ENCODE peak calls at places on chromosome 2, in eight cellular contexts. P, D, F, G, R, I, K and E are unnamed samples.

GRCh38 chr2:237446333-237446654 is 32.3 kb upstream of the COL6A3 start:
- DNase-seq in K (no peak), R (no peak), P (no peak), F (no peak), G (no peak), I (no peak), D (no peak), E (no peak)

GRCh38 chr2:133266075-133266925 is 302.0 kb downstream of the NCKAP5 start:
- DNase-seq in D (peak; percentile 16), R (peak; percentile 60), I (no peak), P (no peak), F (no peak), K (no peak), G (peak; percentile 29), E (no peak)

GRCh38 chr2:20593072-20594034 is 57.5 kb downstream of the HS1BP3 start:
- DNase-seq in D (no peak), P (peak; percentile 42), G (peak; percentile 91), I (peak; percentile 64), F (peak; percentile 100), K (peak; percentile 84), R (peak; percentile 8), E (peak; percentile 90)

GRCh38 chr2:176562359-176563043 is 293.3 kb downstream of the MTX2 start:
- DNase-seq in D (no peak), P (no peak), R (no peak), G (peak; percentile 90), I (no peak), F (no peak), K (peak; percentile 36), E (no peak)

GRCh38 chr2:37344453-37345361 is at the start of gene QPCT:
- DNase-seq in K (peak; percentile 81), F (no peak), I (peak; percentile 86), G (peak; percentile 47), D (peak; percentile 53), R (no peak), P (peak; percentile 53), E (peak; percentile 69)

GRCh38 chr2:157107877-157108276 is 149.6 kb upstream of the GALNT5 start:
- DNase-seq in R (no peak), F (no peak), P (peak; percentile 19), G (peak; percentile 62), K (no peak), D (no peak), I (no peak), E (no peak)

GRCh38 chr2:102111823-102112222 is 30.7 kb upstream of the IL1R1 start:
- DNase-seq in P (no peak), I (no peak), G (peak; percentile 53), D (no peak), R (no peak), F (peak; percentile 71), K (no peak), E (no peak)

GRCh38 chr2:47569658-47570398 is 166.9 kb downstream of the MSH2 start:
- DNase-seq in F (no peak), P (no peak), K (no peak), I (no peak), G (peak; percentile 12), D (no peak), R (peak; percentile 53), E (no peak)

GRCh38 chr2:164781394-164781793 is 60.2 kb downstream of the COBLL1 start:
- DNase-seq in R (no peak), F (no peak), G (no peak), D (no peak), P (no peak), I (no peak), K (no peak), E (no peak)

GRCh38 chr2:164479460-164479859 is 141.8 kb downstream of the GRB14 start:
- DNase-seq in R (peak; percentile 48), G (peak; percentile 28), K (no peak), D (no peak), P (no peak), I (no peak), F (peak; percentile 43), E (no peak)

GRCh38 chr2:201855356-201855755 is 49.0 kb downstream of the CDK15 start:
- DNase-seq in D (no peak), K (no peak), P (no peak), I (no peak), G (no peak), F (no peak), R (no peak), E (no peak)

GRCh38 chr2:9236867-9237266 is 30.3 kb downstream of the ASAP2 start:
- DNase-seq in K (peak; percentile 58), P (no peak), F (no peak), I (no peak), G (no peak), R (no peak), D (peak; percentile 46), E (no peak)

GRCh38 chr2:43071629-43072550 is 154.5 kb downstream of the ZFP36L2 start:
- DNase-seq in I (peak; percentile 53), D (peak; percentile 54), R (no peak), P (no peak), G (no peak), F (no peak), K (peak; percentile 79), E (no peak)

GRCh38 chr2:54409752-54410151 is 46.4 kb upstream of the SPTBN1 start:
- DNase-seq in I (no peak), K (no peak), F (no peak), P (no peak), G (peak; percentile 11), D (no peak), R (no peak), E (no peak)

GRCh38 chr2:109108740-109109139 is 20.3 kb upstream of the SH3RF3 start:
- DNase-seq in D (no peak), G (no peak), I (no peak), R (no peak), P (no peak), F (no peak), K (no peak), E (no peak)

GRCh38 chr2:54773838-54774237 is 50.4 kb downstream of the EML6 start:
- DNase-seq in I (no peak), R (peak; percentile 32), F (no peak), D (no peak), K (no peak), P (no peak), G (no peak), E (no peak)

GRCh38 chr2:203328735-203329549 is 748 bp downstream of the ABI2 start:
- DNase-seq in D (peak; percentile 57), P (peak; percentile 16), K (peak; percentile 52), I (peak; percentile 57), F (peak; percentile 20), R (peak; percentile 37), G (peak; percentile 13), E (peak; percentile 53)

DNA sequence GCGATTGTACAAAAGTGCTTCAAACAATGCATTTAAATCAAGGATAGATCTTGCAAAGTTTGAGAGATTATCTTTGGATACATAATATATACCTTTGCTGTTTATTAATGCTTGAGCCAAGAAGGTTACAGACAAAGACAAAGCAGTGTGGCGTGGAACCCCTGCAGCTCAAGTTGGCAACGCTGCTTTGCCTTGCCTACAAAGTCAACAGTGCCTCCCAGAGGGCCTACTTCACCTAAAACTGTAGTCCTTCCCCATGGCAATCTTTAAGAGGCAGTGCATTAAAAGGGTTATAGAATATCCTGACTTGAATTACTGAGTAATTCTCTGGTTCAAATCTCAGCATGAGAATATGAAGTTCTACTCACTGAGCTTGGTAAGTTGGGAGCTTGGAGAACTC is 96.7 kb downstream of the MYT1L start:
- DNase-seq in F (no peak), D (no peak), K (no peak), G (no peak), P (no peak), I (no peak), R (no peak), E (no peak)
- H3K9me3 ChIP-seq in F (no peaks in the 10 kb centered on the region), D (no peaks in the 10 kb centered on the region), K (no peaks in the 10 kb centered on the region), G (no peaks in the 10 kb centered on the region), P (no peaks in the 10 kb centered on the region), I (no peaks in the 10 kb centered on the region), R (no peaks in the 10 kb centered on the region), E (no peaks in the 10 kb centered on the region)

DNA sequence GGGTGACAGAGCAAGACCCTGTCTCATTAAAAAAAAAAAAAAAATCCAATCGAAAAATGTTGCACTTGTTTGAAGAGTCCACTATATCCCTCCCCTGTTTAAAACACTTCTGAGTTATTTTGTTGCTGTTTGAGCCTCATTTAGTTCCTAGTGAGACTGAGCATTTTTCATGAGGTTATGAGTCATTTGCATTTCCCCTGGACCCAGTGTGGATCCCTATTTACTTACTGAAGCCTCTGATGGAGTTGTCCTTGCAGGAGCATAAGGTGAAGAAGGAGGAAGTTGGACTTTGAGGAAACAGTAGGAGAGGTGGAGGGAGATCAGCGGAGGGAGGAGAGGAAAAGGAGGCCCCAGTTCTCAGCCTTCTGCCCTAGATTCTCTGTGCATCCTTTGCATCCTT is 5.1 kb downstream of the CXCR1 start:
- DNase-seq in I (no peak), R (no peak), F (no peak), G (no peak), P (no peak), D (no peak), K (no peak), E (no peak)
- H3K27me3 ChIP-seq in I (no peaks in the 10 kb centered on the region), R (peaks cover 52% of the 10 kb centered on the region), F (peaks cover 6% of the 10 kb centered on the region), G (peaks cover 22% of the 10 kb centered on the region), P (no peaks in the 10 kb centered on the region), D (peaks cover 43% of the 10 kb centered on the region), K (no peaks in the 10 kb centered on the region), E (no peaks in the 10 kb centered on the region)

DNA sequence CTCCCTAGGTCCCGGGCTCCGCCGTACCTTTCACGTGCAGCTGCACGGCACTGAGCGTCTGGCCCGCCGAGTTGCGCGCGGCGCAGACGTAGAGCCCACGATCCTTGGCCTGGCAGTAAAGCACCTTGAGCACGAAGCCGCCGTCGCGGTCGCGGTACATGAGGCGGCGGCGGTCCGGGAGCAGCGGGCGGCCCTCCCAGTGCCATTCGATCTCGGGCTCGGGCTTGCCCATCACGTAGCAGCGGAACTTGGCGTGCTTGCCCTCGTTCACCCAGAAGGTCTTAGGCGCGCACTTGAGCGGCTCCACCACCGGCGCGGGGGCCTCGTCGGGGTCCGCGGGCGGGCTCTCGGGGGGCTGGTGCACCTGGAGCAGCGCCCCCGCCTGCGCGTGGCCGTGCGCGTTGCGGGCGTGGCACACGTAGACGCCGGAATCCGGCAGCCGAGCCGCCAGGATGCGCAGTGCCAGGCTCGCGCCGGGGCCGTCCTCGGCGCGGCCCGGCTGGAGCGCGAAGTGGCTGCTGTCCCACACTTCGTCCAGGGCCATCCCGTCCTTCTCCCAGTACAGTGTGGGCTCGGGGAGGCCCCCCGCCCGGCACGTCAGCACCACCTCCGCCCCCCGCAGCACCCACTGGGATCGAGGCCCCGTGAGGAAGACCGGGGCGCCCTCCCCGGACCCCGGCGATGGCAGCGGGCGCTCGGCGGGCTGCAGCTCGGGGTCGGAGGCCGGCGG is 980 bp downstream of the OBSL1 start:
- DNase-seq in P (peak; percentile 50), K (peak; percentile 55), F (no peak), R (no peak), G (peak; percentile 8), D (no peak), I (no peak), E (no peak)
- H3K4me3 ChIP-seq in P (no peak overlapping the region), K (peak overlapping the region; percentile 79), F (peak overlapping the region; percentile 94), R (peak overlapping the region; percentile 64), G (peak overlapping the region; percentile 60), D (peak overlapping the region; percentile 79), I (peak overlapping the region; percentile 37), E (peak overlapping the region; percentile 66)

GRCh38 chr2:148680462-148680861 is 35.9 kb downstream of the EPC2 start:
- DNase-seq in P (no peak), I (no peak), D (no peak), R (no peak), K (no peak), F (no peak), G (peak; percentile 67), E (no peak)

GRCh38 chr2:148675708-148676107 is 31.2 kb downstream of the EPC2 start:
- DNase-seq in P (no peak), I (no peak), D (no peak), K (no peak), G (peak; percentile 37), F (no peak), R (no peak), E (no peak)

GRCh38 chr2:148684507-148684906 is 40.0 kb downstream of the EPC2 start:
- DNase-seq in I (no peak), D (no peak), P (no peak), K (no peak), R (no peak), F (no peak), G (no peak), E (no peak)

GRCh38 chr2:148681443-148681842 is 36.9 kb downstream of the EPC2 start:
- DNase-seq in R (no peak), G (no peak), P (no peak), D (no peak), F (no peak), I (no peak), K (no peak), E (no peak)
- H3K9me3 ChIP-seq in R (no peaks in the 10 kb centered on the region), G (no peaks in the 10 kb centered on the region), P (no peaks in the 10 kb centered on the region), D (peaks cover 5% of the 10 kb centered on the region), F (no peaks in the 10 kb centered on the region), I (no peaks in the 10 kb centered on the region), K (no peaks in the 10 kb centered on the region), E (no peaks in the 10 kb centered on the region)